ENCODE peak calls at places on chromosomes 7 and 10, in four cellular contexts. M, J, E and C are unnamed samples.

GRCh38 chr10:67666416-67667043 is 29.5 kb downstream of the CTNNA3 start:
- DNase-seq in M (no peak), J (no peak), E (no peak), C (no peak)

GRCh38 chr7:11427686-11428273 is 404.2 kb downstream of the THSD7A start:
- DNase-seq in M (peak; percentile 52), J (no peak), E (no peak), C (no peak)

GRCh38 chr10:129601737-129602136 is 134.7 kb downstream of the MGMT start:
- DNase-seq in M (no peak), J (no peak), E (no peak), C (no peak)

GRCh38 chr10:22770270-22770669 is 55.9 kb upstream of the PIP4K2A start:
- DNase-seq in M (no peak), J (no peak), E (no peak), C (no peak)

GRCh38 chr10:49029666-49030065 is 85.7 kb downstream of the VSTM4 start:
- DNase-seq in M (no peak), J (no peak), E (no peak), C (no peak)

GRCh38 chr7:152177696-152178404 is 152.4 kb downstream of the GALNT11 start:
- DNase-seq in M (no peak), J (no peak), E (no peak), C (no peak)

GRCh38 chr10:86711957-86712708 is 43.8 kb downstream of the LDB3 start:
- DNase-seq in M (no peak), J (no peak), E (no peak), C (no peak)

GRCh38 chr10:118249714-118250113 is 92.4 kb downstream of the FAM204A start:
- DNase-seq in M (no peak), J (no peak), E (no peak), C (no peak)

GRCh38 chr7:110386914-110387313 is 704.0 kb upstream of the LRRN3 start:
- DNase-seq in M (no peak), J (no peak), E (no peak), C (no peak)

GRCh38 chr10:69269761-69270160 is 8.5 kb upstream of the HK1 start:
- DNase-seq in M (no peak), J (no peak), E (no peak), C (no peak)

GRCh38 chr7:128879939-128880746 is 17.5 kb downstream of the ATP6V1F start:
- DNase-seq in M (peak; percentile 58), J (no peak), E (peak; percentile 38), C (no peak)

GRCh38 chr7:2639994-2640830 is 8.4 kb downstream of the TTYH3 start:
- DNase-seq in M (no peak), J (no peak), E (no peak), C (no peak)

GRCh38 chr10:128803790-128804189 is 663.3 kb upstream of the MGMT start:
- DNase-seq in M (no peak), J (no peak), E (no peak), C (no peak)

GRCh38 chr10:80132299-80133139 is at the start of gene PLAC9:
- DNase-seq in M (no peak), J (no peak), E (no peak), C (no peak)

GRCh38 chr7:2445047-2445446 is 31.2 kb downstream of the GRIFIN start:
- DNase-seq in M (no peak), J (no peak), E (no peak), C (no peak)

GRCh38 chr10:6721480-6721879 is 141.4 kb upstream of the PRKCQ start:
- DNase-seq in M (no peak), J (no peak), E (no peak), C (no peak)

GRCh38 chr7:85237721-85238120 is 50.9 kb upstream of the SEMA3D start:
- DNase-seq in M (no peak), J (no peak), E (no peak), C (no peak)

GRCh38 chr10:91345716-91346115 is 64.4 kb upstream of the HECTD2 start:
- DNase-seq in M (no peak), J (no peak), E (no peak), C (no peak)

GRCh38 chr10:62554632-62555199 is 180.5 kb downstream of the ZNF365 start:
- DNase-seq in M (no peak), J (no peak), E (no peak), C (no peak)

GRCh38 chr7:36091571-36092176 is 61.4 kb upstream of the EEPD1 start:
- DNase-seq in M (no peak), J (no peak), E (no peak), C (no peak)

GRCh38 chr7:66157060-66157459 is 42.4 kb downstream of the CRCP start:
- DNase-seq in M (no peak), J (no peak), E (no peak), C (no peak)

GRCh38 chr10:101120884-101121660 is 10.0 kb upstream of the TLX1 start:
- DNase-seq in M (no peak), J (no peak), E (peak; percentile 46), C (no peak)

GRCh38 chr10:14478639-14479038 is 147.9 kb upstream of the FRMD4A start:
- DNase-seq in M (peak; percentile 7), J (no peak), E (peak; percentile 10), C (peak; percentile 4)